ENCODE peak calls at places on chromosome 12, in nine cellular contexts. I is GM23338, T is A549, R is IMR-90, U is DND-41, D is MM.1S, N is HepG2, C is fibroblast of lung, Z is K562. K is an unnamed sample.

GRCh38 chr12:55708695-55709233 is 1.1 kb upstream of the ITGA7 start:
- DNase-seq in U (no peak), C (no peak), D (no peak), R (no peak), Z (no peak), T (no peak), I (no peak), N (no peak), K (no peak)

GRCh38 chr12:67915335-67915851 is 73.9 kb upstream of the IFNG-AS1 start:
- DNase-seq in N (peak; percentile 8), U (no peak), Z (no peak), I (no peak), C (no peak), T (no peak), D (no peak), R (no peak), K (no peak)

GRCh38 chr12:55681142-55682077 is 26.3 kb downstream of the ITGA7 start:
- DNase-seq in T (peak; percentile 90), U (peak; percentile 21), Z (no peak), C (peak; percentile 71), R (peak; percentile 51), D (no peak), N (peak; percentile 92), I (peak; percentile 94), K (peak; percentile 43)

GRCh38 chr12:107148105-107148504 is 54.8 kb upstream of the CRY1 start:
- DNase-seq in N (no peak), U (no peak), I (no peak), Z (no peak), R (no peak), C (no peak), D (no peak), T (no peak), K (no peak)

GRCh38 chr12:107593713-107594381 is 91.8 kb upstream of the PWP1 start:
- DNase-seq in R (no peak), D (peak; percentile 74), C (no peak), Z (peak; percentile 68), T (no peak), I (peak; percentile 45), N (no peak), U (no peak), K (no peak)

GRCh38 chr12:20508362-20508761 is 140.0 kb downstream of the PDE3A start:
- DNase-seq in C (peak; percentile 51), Z (no peak), R (peak; percentile 75), U (no peak), N (no peak), D (no peak), T (no peak), I (no peak), K (no peak)

GRCh38 chr12:69502342-69503081 is 32.3 kb downstream of the FRS2 start:
- DNase-seq in N (no peak), I (no peak), U (no peak), T (no peak), Z (no peak), R (no peak), D (no peak), C (peak; percentile 92), K (peak; percentile 73)

GRCh38 chr12:39723831-39724230 is 104.2 kb upstream of the ABCD2 start:
- DNase-seq in R (no peak), N (no peak), C (peak; percentile 45), T (no peak), Z (no peak), D (no peak), I (no peak), U (no peak), K (peak; percentile 64)

GRCh38 chr12:124371970-124372555 is 77.2 kb downstream of the RFLNA start:
- DNase-seq in R (no peak), T (no peak), U (no peak), C (no peak), N (no peak), I (peak; percentile 42), Z (no peak), D (no peak), K (no peak)

GRCh38 chr12:53045646-53046045 is 4.2 kb upstream of the TNS2 start:
- DNase-seq in R (no peak), I (no peak), C (no peak), U (no peak), Z (no peak), N (no peak), T (no peak), D (no peak), K (no peak)
- H3K4me2 ChIP-seq in R (peak overlapping the region; percentile 97), I (peak overlapping the region; percentile 95), C (peak overlapping the region; percentile 49), U (no peak overlapping the region), Z (peak overlapping the region; percentile 97), N (peak overlapping the region; percentile 99), T (peak overlapping the region; percentile 93), D (peak overlapping the region; percentile 96), K (peak overlapping the region; percentile 2)

GRCh38 chr12:49344486-49345047 is 2.1 kb upstream of the DNAJC22 start:
- DNase-seq in N (no peak), T (no peak), R (no peak), Z (no peak), D (no peak), U (no peak), I (peak; percentile 17), C (no peak), K (no peak)
- H3K4me3 ChIP-seq in N (no peak overlapping the region), T (no peak overlapping the region), R (no peak overlapping the region), Z (no peak overlapping the region), D (no peak overlapping the region), U (no peak overlapping the region), I (peak overlapping the region; percentile 47), C (no peak overlapping the region), K (no peak overlapping the region)

GRCh38 chr12:94220804-94221203 is 72.4 kb downstream of the PLXNC1 start:
- DNase-seq in R (no peak), I (no peak), C (no peak), U (no peak), N (no peak), Z (no peak), T (no peak), D (no peak), K (no peak)

GRCh38 chr12:94218244-94218643 is 69.9 kb downstream of the PLXNC1 start:
- DNase-seq in N (no peak), U (no peak), R (no peak), T (no peak), D (no peak), C (no peak), I (no peak), Z (no peak), K (no peak)

GRCh38 chr12:94225506-94225905 is 77.1 kb downstream of the PLXNC1 start:
- DNase-seq in D (no peak), N (no peak), Z (no peak), U (no peak), I (no peak), R (no peak), T (no peak), C (no peak), K (no peak)

GRCh38 chr12:94222351-94222750 is 74.0 kb downstream of the PLXNC1 start:
- DNase-seq in D (no peak), T (no peak), R (no peak), N (no peak), C (no peak), I (no peak), Z (no peak), U (no peak), K (no peak)

GRCh38 chr12:94219622-94220302 is 71.4 kb downstream of the PLXNC1 start:
- DNase-seq in N (no peak), Z (no peak), I (no peak), C (no peak), U (no peak), T (no peak), D (no peak), R (no peak), K (no peak)
- H3K4me2 ChIP-seq in N (no peak overlapping the region), Z (no peak overlapping the region), I (no peak overlapping the region), C (no peak overlapping the region), U (no peak overlapping the region), T (no peak overlapping the region), D (no peak overlapping the region), R (no peak overlapping the region), K (no peak overlapping the region)

GRCh38 chr12:75553865-75554555 is 42.6 kb upstream of the KRR1 start:
- DNase-seq in Z (no peak), I (no peak), U (peak; percentile 9), R (peak; percentile 27), N (no peak), T (no peak), D (no peak), C (peak; percentile 70), K (no peak)
- H3K4me3 ChIP-seq in Z (no peak overlapping the region), I (no peak overlapping the region), U (no peak overlapping the region), R (no peak overlapping the region), N (no peak overlapping the region), T (no peak overlapping the region), D (no peak overlapping the region), C (no peak overlapping the region), K (no peak overlapping the region)

DNA sequence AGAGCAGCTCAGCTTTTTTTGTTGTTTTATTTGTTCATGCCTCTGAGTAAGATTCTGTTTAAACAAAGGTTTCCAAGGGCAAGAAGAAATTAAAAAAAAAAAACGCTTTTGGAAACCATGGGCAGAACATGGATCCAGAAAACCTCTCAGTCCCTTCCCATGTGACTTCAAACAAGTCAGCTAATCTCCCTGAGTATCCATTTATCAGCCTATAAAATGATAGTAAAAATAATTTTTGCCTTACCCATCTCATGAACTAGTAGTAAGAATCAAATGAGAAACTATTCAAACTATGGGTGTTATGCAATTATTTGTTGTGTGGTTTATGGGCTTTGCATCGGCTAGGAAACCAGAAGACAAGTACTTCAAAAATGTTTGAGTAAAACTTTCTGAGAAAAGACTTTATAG is 27.6 kb downstream of the KITLG start:
- DNase-seq in T (peak; percentile 7), D (no peak), C (peak; percentile 77), Z (no peak), U (no peak), R (peak; percentile 55), N (peak; percentile 9), I (no peak), K (peak; percentile 23)
- H3K4me2 ChIP-seq in T (peak overlapping the region; percentile 71), D (no peak overlapping the region), C (peak overlapping the region; percentile 56), Z (no peak overlapping the region), U (no peak overlapping the region), R (no peak overlapping the region), N (peak overlapping the region; percentile 56), I (no peak overlapping the region), K (no peak overlapping the region)

GRCh38 chr12:2053675-2054070 is 886 bp downstream of the CACNA1C start:
- DNase-seq in T (no peak), D (no peak), I (peak; percentile 50), U (no peak), R (no peak), N (no peak), C (no peak), Z (no peak), K (no peak)
- H3K4me3 ChIP-seq in T (no peak overlapping the region), D (no peak overlapping the region), I (peak overlapping the region; percentile 86), U (peak overlapping the region; percentile 50), R (peak overlapping the region; percentile 95), N (peak overlapping the region; percentile 66), C (peak overlapping the region; percentile 63), Z (no peak overlapping the region), K (no peak overlapping the region)

GRCh38 chr12:27952510-27952909 is 20.0 kb downstream of the PTHLH start:
- DNase-seq in I (peak; percentile 17), T (no peak), D (no peak), U (no peak), Z (no peak), C (no peak), R (no peak), N (no peak), K (no peak)
- H3K4me2 ChIP-seq in I (peak overlapping the region; percentile 39), T (no peak overlapping the region), D (no peak overlapping the region), U (no peak overlapping the region), Z (no peak overlapping the region), C (no peak overlapping the region), R (no peak overlapping the region), N (no peak overlapping the region), K (peak overlapping the region; percentile 34)